ENCODE peak calls at places on chromosomes 1 and 21, in four cellular contexts. B is heart right ventricle, Z is keratinocyte, A is neural progenitor cell. Y is an unnamed sample.
A peak's percentile ranks its signal among the peaks of the same experiment; 100 is the strongest.

GRCh38 chr1:52677407-52677806 is 20.7 kb downstream of the COA7 start:
- DNase-seq in B (peak; percentile 29), Z (no peak), A (no peak), Y (no peak)

GRCh38 chr1:212743901-212744475 is 44.3 kb upstream of the BATF3 start:
- DNase-seq in B (no peak), Z (no peak), A (no peak), Y (no peak)

GRCh38 chr1:1150100-1150499 is 23.6 kb upstream of the TTLL10 start:
- DNase-seq in B (no peak), Z (no peak), A (no peak), Y (peak; percentile 79)

GRCh38 chr1:65725064-65725463 is 67.6 kb upstream of the PDE4B start:
- DNase-seq in B (no peak), Z (no peak), A (no peak), Y (no peak)

GRCh38 chr1:234611799-234612351 is 1.9 kb upstream of the IRF2BP2 start:
- DNase-seq in B (peak; percentile 45), Z (no peak), A (peak; percentile 48), Y (peak; percentile 76)

GRCh38 chr21:25573409-25574206 is 33.7 kb downstream of the MRPL39 start:
- DNase-seq in B (no peak), Z (peak; percentile 45), A (no peak), Y (peak; percentile 29)

GRCh38 chr21:16891821-16892220 is 621.0 kb upstream of the CXADR start:
- DNase-seq in B (no peak), Z (no peak), A (no peak), Y (no peak)

GRCh38 chr1:186014370-186015030 is 280.3 kb downstream of the HMCN1 start:
- DNase-seq in B (no peak), Z (no peak), A (no peak), Y (no peak)

GRCh38 chr21:36170823-36171222 is 14.2 kb downstream of the DOP1B start:
- DNase-seq in B (no peak), Z (no peak), A (no peak), Y (no peak)

GRCh38 chr21:43341349-43342163 is 85.4 kb downstream of the SIK1 start:
- DNase-seq in B (no peak), Z (no peak), A (no peak), Y (no peak)

GRCh38 chr1:178168535-178168934 is 74.6 kb downstream of the RASAL2 start:
- DNase-seq in B (no peak), Z (no peak), A (no peak), Y (no peak)

GRCh38 chr1:228315945-228316588 is 90.6 kb downstream of the TRIM11 start:
- DNase-seq in B (no peak), Z (no peak), A (peak; percentile 15), Y (no peak)

GRCh38 chr1:213070399-213070798 is 19.4 kb downstream of the RPS6KC1 start:
- DNase-seq in B (peak; percentile 7), Z (no peak), A (no peak), Y (no peak)

GRCh38 chr1:63523738-63524137 is 413 bp downstream of the EFCAB7 start:
- DNase-seq in B (no peak), Z (no peak), A (peak; percentile 33), Y (no peak)

GRCh38 chr1:50265790-50266314 is 157.1 kb downstream of the ELAVL4 start:
- DNase-seq in B (no peak), Z (no peak), A (no peak), Y (no peak)

GRCh38 chr21:14554948-14555347 is 8.8 kb upstream of the SAMSN1 start:
- DNase-seq in B (no peak), Z (no peak), A (no peak), Y (no peak)

GRCh38 chr1:198253668-198254067 is 96.9 kb downstream of the NEK7 start:
- DNase-seq in B (no peak), Z (no peak), A (peak; percentile 23), Y (no peak)

GRCh38 chr1:97647776-97648175 is 273.1 kb downstream of the DPYD start:
- DNase-seq in B (no peak), Z (no peak), A (no peak), Y (no peak)

GRCh38 chr1:11984121-11984520 is 3.9 kb downstream of the MFN2 start:
- DNase-seq in B (no peak), Z (no peak), A (no peak), Y (peak; percentile 61)

GRCh38 chr1:192747305-192747704 is 61.5 kb upstream of the RGS2 start:
- DNase-seq in B (no peak), Z (no peak), A (no peak), Y (no peak)

GRCh38 chr1:7325254-7325653 is 445.8 kb upstream of the VAMP3 start:
- DNase-seq in B (no peak), Z (no peak), A (no peak), Y (no peak)

GRCh38 chr1:240093120-240093961 is 1.7 kb downstream of the FMN2 start:
- DNase-seq in B (no peak), Z (no peak), A (peak; percentile 64), Y (no peak)

GRCh38 chr1:24119859-24120756 is 8.2 kb upstream of the MYOM3 start:
- DNase-seq in B (peak; percentile 56), Z (no peak), A (no peak), Y (peak; percentile 83)

GRCh38 chr21:44425895-44426662 is 29.2 kb upstream of the LRRC3 start:
- DNase-seq in B (no peak), Z (no peak), A (no peak), Y (no peak)

GRCh38 chr1:33132549-33132948 is 49.3 kb downstream of the TRIM62 start:
- DNase-seq in B (no peak), Z (no peak), A (no peak), Y (no peak)

GRCh38 chr1:41158147-41158875 is 83.8 kb downstream of the SCMH1 start:
- DNase-seq in B (no peak), Z (no peak), A (no peak), Y (no peak)

GRCh38 chr1:103582493-103582892 is 11.1 kb downstream of the AMY2B start:
- DNase-seq in B (no peak), Z (no peak), A (no peak), Y (no peak)

GRCh38 chr1:225880210-225880584 is 2.0 kb downstream of the TMEM63A start:
- DNase-seq in B (peak; percentile 27), Z (no peak), A (no peak), Y (no peak)

GRCh38 chr1:181013144-181013543 is 9.5 kb downstream of the STX6 start:
- DNase-seq in B (no peak), Z (no peak), A (no peak), Y (no peak)

GRCh38 chr1:181012203-181012520 is 10.5 kb downstream of the STX6 start:
- DNase-seq in B (no peak), Z (no peak), A (no peak), Y (no peak)

GRCh38 chr1:181016563-181016962 is 6.1 kb downstream of the STX6 start:
- DNase-seq in B (no peak), Z (no peak), A (no peak), Y (no peak)

GRCh38 chr1:181014431-181015257 is 8.0 kb downstream of the STX6 start:
- DNase-seq in B (no peak), Z (no peak), A (no peak), Y (no peak)

DNA sequence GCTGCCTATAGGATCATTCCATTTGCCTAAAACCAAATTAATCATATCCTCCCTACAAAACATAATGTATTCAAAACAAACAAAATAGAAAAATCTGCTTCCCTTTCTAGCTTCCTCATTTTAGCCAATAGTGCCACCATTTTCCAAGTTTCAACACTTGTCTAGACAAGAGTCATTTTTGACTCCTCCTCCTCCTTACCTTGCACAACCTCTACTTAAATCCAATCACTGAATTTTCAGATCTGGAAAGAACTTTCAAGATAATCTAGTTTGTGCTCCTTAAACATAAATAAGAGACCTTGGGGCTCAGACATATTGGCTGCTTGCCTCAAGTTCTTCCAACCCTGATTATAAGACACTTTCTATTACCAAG is 7.4 kb downstream of the STX6 start:
- DNase-seq in B (no peak), Z (no peak), A (no peak), Y (no peak)
- TF ChIP-seq CTCF in B (no peak), Z (no peak), A (no peak), Y (no peak)

DNA sequence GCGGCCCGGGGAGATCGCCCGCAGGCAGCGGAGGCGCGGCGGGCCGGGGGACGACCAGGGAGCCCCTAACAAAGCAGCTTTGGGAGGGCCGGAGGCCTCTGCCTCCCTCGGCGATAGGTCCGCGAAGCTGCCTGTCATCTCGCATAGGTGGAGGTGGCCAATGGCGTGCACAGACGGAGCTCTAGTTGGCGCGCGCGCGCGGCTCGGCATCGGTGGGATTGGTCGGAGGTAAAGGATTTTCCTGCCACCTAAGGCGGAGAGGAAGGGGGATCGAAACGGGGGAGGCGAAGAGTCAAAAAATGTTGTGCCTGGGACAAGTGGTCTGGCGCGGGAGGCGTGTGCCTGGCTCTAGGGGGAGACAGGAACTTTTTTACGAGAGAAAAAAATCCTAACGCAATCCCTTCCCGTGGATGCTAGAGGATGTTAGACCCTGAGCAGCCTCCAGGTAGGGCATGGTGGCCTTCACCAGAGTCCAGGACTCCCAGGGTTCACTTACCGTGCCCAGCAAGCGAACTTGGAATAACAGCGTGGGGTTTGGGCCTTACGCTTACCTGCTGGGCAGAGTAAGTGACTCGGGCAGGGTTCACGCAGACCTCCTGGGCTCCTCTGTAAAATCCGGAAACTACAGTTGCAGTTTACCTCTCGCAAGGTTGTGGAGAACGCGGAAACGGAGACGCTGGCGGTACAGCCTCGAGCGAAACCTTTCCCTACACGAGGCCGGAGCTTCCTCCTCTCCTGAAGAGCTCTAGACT is 99.9 kb upstream of the SOD1 start:
- DNase-seq in B (peak; percentile 92), Z (peak; percentile 64), A (peak; percentile 98), Y (peak; percentile 80)
- H3K27ac ChIP-seq in B (no peak overlapping the region), Z (peak overlapping the region; percentile 55), A (peak overlapping the region; percentile 81), Y (no peak overlapping the region)

DNA sequence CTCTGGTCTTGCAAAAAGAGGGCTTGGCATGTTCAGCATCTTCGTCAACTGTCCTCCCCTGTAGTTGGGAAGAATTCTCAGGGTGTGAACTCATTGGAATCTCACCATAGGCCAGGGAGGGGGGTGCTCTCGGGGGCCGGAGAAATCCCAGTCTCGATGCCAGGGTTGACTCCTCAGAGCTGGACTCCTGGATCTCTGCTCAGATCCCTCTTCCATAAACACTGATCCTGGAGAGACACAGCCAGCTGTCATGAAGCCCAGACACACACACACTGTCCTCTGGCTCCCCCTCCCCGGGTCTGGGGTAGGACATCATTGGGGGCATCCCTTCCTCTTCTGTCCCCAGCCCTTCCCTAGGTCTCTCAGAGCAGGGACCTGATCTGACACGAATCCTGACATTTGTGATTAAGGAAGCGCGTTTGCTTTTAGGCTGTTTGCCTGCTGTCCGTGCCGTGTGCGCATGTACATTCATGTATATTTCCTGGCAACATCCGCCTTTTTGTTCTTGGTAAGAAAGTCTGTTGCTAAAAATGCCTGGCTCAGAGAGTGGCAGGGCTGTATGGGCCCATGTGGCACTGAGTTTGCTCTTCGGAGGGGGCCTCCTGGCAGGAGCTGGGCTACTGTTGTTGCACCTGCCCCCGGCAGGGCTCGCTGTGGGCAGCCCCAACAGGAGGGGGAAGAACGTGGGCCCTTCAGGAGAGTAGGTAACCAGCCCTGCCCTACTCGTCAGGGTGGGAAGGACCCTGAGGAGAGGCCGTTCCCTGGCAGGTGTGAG is 45.4 kb upstream of the SELENON start:
- DNase-seq in B (no peak), Z (no peak), A (peak; percentile 38), Y (no peak)
- TF ChIP-seq CTCF in B (no peak), Z (no peak), A (no peak), Y (no peak)

DNA sequence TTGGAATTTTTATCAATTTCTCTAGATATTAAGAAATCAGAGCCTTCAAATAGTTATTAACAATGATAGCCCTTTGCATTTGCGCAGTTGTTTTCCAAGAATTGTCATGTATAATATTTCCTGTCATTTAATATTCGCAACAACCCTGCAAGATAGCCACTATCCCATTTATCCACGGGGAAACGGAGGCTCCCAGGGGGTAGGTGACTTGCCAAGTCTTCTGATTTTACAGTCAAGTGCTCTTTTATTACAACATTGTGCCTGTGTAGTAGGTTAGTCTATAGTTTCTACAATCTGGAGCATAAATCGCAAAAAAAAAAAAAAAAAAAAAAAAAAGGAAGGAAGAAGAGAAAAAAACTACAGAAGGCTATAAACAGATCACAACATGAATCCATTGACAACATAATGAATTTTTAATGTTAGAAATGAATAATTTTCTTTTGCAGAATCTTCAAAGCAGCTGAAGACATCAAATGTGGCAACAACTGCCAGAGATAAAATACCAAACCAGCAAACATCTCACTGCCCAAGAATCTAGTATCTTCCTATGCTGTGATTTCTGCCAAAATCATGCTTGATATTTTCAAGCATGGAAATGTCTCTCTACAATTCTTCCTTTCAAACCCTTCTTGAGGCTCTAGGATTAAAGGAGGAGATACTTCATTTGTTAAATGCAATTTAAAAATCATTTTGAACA is 125.5 kb downstream of the PTPN14 start:
- DNase-seq in B (no peak), Z (no peak), A (no peak), Y (no peak)
- H3K27ac ChIP-seq in B (no peak overlapping the region), Z (peak overlapping the region; percentile 71), A (no peak overlapping the region), Y (no peak overlapping the region)

Y was measured in Peyer's patch.